ENCODE peak calls at places on chromosome 11, in ten cellular contexts. J is thoracic aorta; D is CD8-positive, alpha-beta T cell; S is BJ; Y is GM12865; P is left ventricle myocardium inferior; Q is ascending aorta; M is lower lobe of right lung; O is HCT116; X is neuronal stem cell. B is an unnamed sample.

GRCh38 chr11:34269031-34269430 is 88.8 kb downstream of the ABTB2 start:
- DNase-seq in O (no peak), S (no peak), P (no peak), M (no peak), D (no peak), Y (no peak), Q (no peak), J (no peak), X (no peak), B (no peak)

GRCh38 chr11:122150484-122151124 is 34.6 kb upstream of the BLID start:
- DNase-seq in J (no peak), Y (no peak), P (no peak), D (no peak), O (no peak), S (no peak), Q (no peak), M (no peak), X (no peak), B (no peak)

GRCh38 chr11:125797641-125798040 is 9.7 kb downstream of the PATE3 start:
- DNase-seq in Y (no peak), Q (no peak), D (no peak), X (no peak), M (no peak), S (no peak), J (no peak), P (no peak), O (no peak), B (no peak)

GRCh38 chr11:11035331-11035730 is 177.5 kb upstream of the ZBED5 start:
- DNase-seq in D (no peak), S (no peak), P (no peak), X (no peak), Q (no peak), O (no peak), Y (no peak), M (no peak), J (no peak), B (no peak)

GRCh38 chr11:36376315-36376887 is 80.3 kb downstream of the PRR5L start:
- DNase-seq in J (no peak), S (no peak), X (peak; percentile 42), M (peak; percentile 60), P (peak; percentile 26), O (no peak), D (no peak), Y (no peak), Q (peak; percentile 69), B (no peak)

GRCh38 chr11:73623651-73624050 is 22.7 kb upstream of the PLEKHB1 start:
- DNase-seq in D (no peak), P (no peak), X (no peak), S (no peak), O (no peak), Y (no peak), M (no peak), J (no peak), Q (no peak), B (no peak)

GRCh38 chr11:46247664-46248063 is 29.8 kb upstream of the CREB3L1 start:
- DNase-seq in P (no peak), J (no peak), X (peak; percentile 48), D (peak; percentile 44), S (no peak), Y (peak; percentile 76), Q (no peak), O (peak; percentile 76), M (no peak), B (no peak)

GRCh38 chr11:10261821-10262220 is 32.2 kb downstream of the SBF2 start:
- DNase-seq in Y (no peak), J (no peak), Q (no peak), P (no peak), D (no peak), O (no peak), X (no peak), M (no peak), S (no peak), B (no peak)

GRCh38 chr11:102882389-102883024 is 7.7 kb upstream of the MMP12 start:
- DNase-seq in P (no peak), J (no peak), S (no peak), X (no peak), D (no peak), M (no peak), Q (no peak), O (no peak), Y (peak; percentile 63), B (no peak)

GRCh38 chr11:57527056-57527631 is 3.4 kb downstream of the TIMM10 start:
- DNase-seq in M (peak; percentile 74), X (peak; percentile 74), D (peak; percentile 71), S (no peak), Y (peak; percentile 75), P (peak; percentile 66), J (no peak), O (peak; percentile 32), Q (peak; percentile 84), B (no peak)

GRCh38 chr11:94588366-94588952 is 21.3 kb downstream of the PIWIL4 start:
- DNase-seq in P (no peak), M (no peak), S (no peak), X (no peak), D (no peak), Y (no peak), J (no peak), Q (no peak), O (no peak), B (no peak)

GRCh38 chr11:4038973-4039372 is 55.6 kb upstream of the RRM1 start:
- DNase-seq in S (no peak), J (no peak), Q (no peak), Y (no peak), X (no peak), M (no peak), P (no peak), O (no peak), D (no peak), B (no peak)

GRCh38 chr11:47514825-47515647 is 37.9 kb downstream of the CELF1 start:
- DNase-seq in J (no peak), Q (no peak), X (no peak), P (no peak), D (no peak), O (no peak), S (peak; percentile 33), M (no peak), Y (peak; percentile 73), B (no peak)

GRCh38 chr11:103164093-103164796 is 55.0 kb downstream of the DYNC2H1 start:
- DNase-seq in J (no peak), Q (no peak), D (no peak), X (no peak), M (no peak), O (no peak), Y (no peak), S (no peak), P (no peak), B (no peak)

GRCh38 chr11:100681064-100681502 is 6.0 kb upstream of the ARHGAP42 start:
- DNase-seq in S (no peak), M (peak; percentile 79), J (no peak), Y (peak; percentile 96), O (peak; percentile 80), Q (peak; percentile 67), P (peak; percentile 50), D (peak; percentile 23), X (no peak), B (no peak)

GRCh38 chr11:65431452-65432132 is 9.0 kb downstream of the NEAT1 start:
- DNase-seq in M (no peak), Q (peak; percentile 57), P (no peak), O (no peak), X (no peak), Y (peak; percentile 88), J (no peak), D (peak; percentile 70), S (no peak), B (no peak)
- H3K4me3 ChIP-seq in M (peak overlapping the region; percentile 91), Q (peak overlapping the region; percentile 80), P (peak overlapping the region; percentile 80), O (no peak overlapping the region), X (no peak overlapping the region), Y (peak overlapping the region; percentile 70), J (peak overlapping the region; percentile 94), D (no peak overlapping the region), S (no peak overlapping the region), B (peak overlapping the region; percentile 89)

GRCh38 chr11:5691963-5692358 is 2.4 kb downstream of the TRIM22 start:
- DNase-seq in O (no peak), X (no peak), Q (no peak), Y (no peak), M (no peak), S (no peak), P (no peak), D (no peak), J (no peak), B (no peak)
- H3K4me3 ChIP-seq in O (no peak overlapping the region), X (no peak overlapping the region), Q (no peak overlapping the region), Y (peak overlapping the region; percentile 64), M (peak overlapping the region; percentile 64), S (no peak overlapping the region), P (peak overlapping the region; percentile 65), D (peak overlapping the region; percentile 52), J (peak overlapping the region; percentile 75), B (peak overlapping the region; percentile 60)

DNA sequence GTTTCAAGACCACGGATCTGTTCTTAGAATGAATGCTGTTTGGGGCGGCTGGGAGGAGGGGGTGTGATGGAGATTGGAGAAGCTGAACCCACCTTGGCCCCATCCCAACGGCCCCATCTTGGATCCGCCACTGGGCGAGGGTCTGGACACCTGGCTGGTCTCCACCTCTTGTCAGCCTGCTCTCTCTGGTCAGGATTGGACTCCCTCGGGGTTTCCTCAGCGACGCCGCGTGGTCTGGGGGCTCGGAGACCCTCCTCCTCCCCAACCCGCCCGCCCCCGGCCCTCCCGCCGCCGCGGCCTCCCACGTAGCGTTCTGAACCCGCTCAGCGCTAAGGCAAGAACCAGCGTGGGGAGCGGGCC is 4.3 kb upstream of the FLI1 start:
- DNase-seq in D (no peak), Q (no peak), M (no peak), Y (no peak), O (no peak), P (no peak), S (no peak), J (no peak), X (no peak), B (no peak)
- H3K4me3 ChIP-seq in D (no peak overlapping the region), Q (peak overlapping the region; percentile 53), M (peak overlapping the region; percentile 17), Y (no peak overlapping the region), O (no peak overlapping the region), P (peak overlapping the region; percentile 84), S (no peak overlapping the region), J (peak overlapping the region; percentile 66), X (peak overlapping the region; percentile 39), B (peak overlapping the region; percentile 22)

GRCh38 chr11:67647471-67647870 is 3.1 kb downstream of the ACY3 start:
- DNase-seq in M (no peak), Y (no peak), X (no peak), Q (no peak), O (no peak), J (no peak), S (no peak), P (no peak), D (no peak), B (no peak)

GRCh38 chr11:67648140-67648795 is 2.3 kb downstream of the ACY3 start:
- DNase-seq in D (peak; percentile 66), P (no peak), J (no peak), M (no peak), Q (no peak), S (no peak), Y (peak; percentile 87), X (no peak), O (peak; percentile 59), B (no peak)

GRCh38 chr11:67648796-67649613 is 1.5 kb downstream of the ACY3 start:
- DNase-seq in J (no peak), O (no peak), S (no peak), M (no peak), D (no peak), X (no peak), P (no peak), Q (no peak), Y (peak; percentile 73), B (no peak)

GRCh38 chr11:67651976-67652895 is 1.7 kb upstream of the ACY3 start:
- DNase-seq in D (no peak), S (no peak), X (no peak), Y (no peak), J (no peak), O (no peak), P (no peak), Q (no peak), M (no peak), B (no peak)

GRCh38 chr11:67649634-67650540 is 643 bp downstream of the ACY3 start:
- DNase-seq in S (no peak), D (no peak), Q (no peak), Y (peak; percentile 68), M (no peak), X (no peak), P (no peak), J (no peak), O (no peak), B (no peak)
- H3K4me3 ChIP-seq in S (no peak overlapping the region), D (peak overlapping the region; percentile 52), Q (peak overlapping the region; percentile 26), Y (peak overlapping the region; percentile 68), M (peak overlapping the region; percentile 56), X (no peak overlapping the region), P (peak overlapping the region; percentile 40), J (peak overlapping the region; percentile 55), O (peak overlapping the region; percentile 56), B (peak overlapping the region; percentile 33)